ENCODE peak calls at places on chromosomes 7 and 10, in five cellular contexts. M is Caki2, F is A172, S is Daoy, U is mesothelial cell of epicardium. R is an unnamed sample.

GRCh38 chr7:151493083-151493482 is 26.6 kb downstream of the RHEB start:
- DNase-seq in M (no peak), F (no peak), S (no peak), U (no peak), R (no peak)

GRCh38 chr7:141039366-141039765 is 24.6 kb upstream of the MRPS33 start:
- DNase-seq in M (no peak), F (peak), S (peak), U (no peak), R (no peak)

GRCh38 chr10:63798599-63799498 is 277.6 kb downstream of the REEP3 start:
- DNase-seq in M (peak), F (peak), S (peak), U (no peak), R (no peak)

GRCh38 chr7:137760111-137760510 is 86.7 kb downstream of the DGKI start:
- DNase-seq in M (no peak), F (no peak), S (no peak), U (no peak), R (no peak)

GRCh38 chr7:140230862-140231778 is 54.3 kb upstream of the KDM7A start:
- DNase-seq in M (peak), F (no peak), S (peak), U (no peak), R (peak)

GRCh38 chr7:91288208-91288824 is 24.1 kb downstream of the FZD1 start:
- DNase-seq in M (no peak), F (peak), S (peak), U (no peak), R (peak)

GRCh38 chr10:88557659-88558058 is 25.5 kb downstream of the RNLS start:
- DNase-seq in M (no peak), F (peak), S (peak), U (no peak), R (no peak)

GRCh38 chr7:317643-318405 is 27.9 kb downstream of the FOXL3 start:
- DNase-seq in M (no peak), F (no peak), S (no peak), U (no peak), R (no peak)

GRCh38 chr10:110650265-110650668 is 6.1 kb downstream of the RBM20 start:
- DNase-seq in M (no peak), F (no peak), S (no peak), U (no peak), R (no peak)

GRCh38 chr10:25425776-25426175 is 251.0 kb downstream of the GPR158 start:
- DNase-seq in M (no peak), F (no peak), S (no peak), U (no peak), R (no peak)

GRCh38 chr10:108970016-108970415 is 953.3 kb downstream of the XPNPEP1 start:
- DNase-seq in M (peak), F (peak), S (no peak), U (peak), R (peak)

GRCh38 chr7:56062382-56062781 is 1.7 kb upstream of the SUMF2 start:
- DNase-seq in M (peak), F (peak), S (peak), U (no peak), R (no peak)

GRCh38 chr10:58319599-58319998 is 15.2 kb upstream of the UBE2D1 start:
- DNase-seq in M (no peak), F (no peak), S (no peak), U (no peak), R (no peak)

GRCh38 chr10:69577268-69578232 is 4.3 kb upstream of the NEUROG3 start:
- DNase-seq in M (no peak), F (no peak), S (no peak), U (no peak), R (no peak)

GRCh38 chr7:31782411-31782991 is 95.5 kb downstream of the PPP1R17 start:
- DNase-seq in M (peak), F (peak), S (peak), U (no peak), R (no peak)

GRCh38 chr10:32104622-32105509 is 48.6 kb upstream of the KIF5B start:
- DNase-seq in M (no peak), F (peak), S (no peak), U (no peak), R (no peak)

GRCh38 chr10:62594093-62594520 is 210.4 kb upstream of the ADO start:
- DNase-seq in M (peak), F (peak), S (peak), U (no peak), R (peak)

GRCh38 chr10:50536617-50537252 is 87.0 kb downstream of the SGMS1 start:
- DNase-seq in M (no peak), F (no peak), S (no peak), U (no peak), R (no peak)

GRCh38 chr7:74225400-74225799 is 15.6 kb downstream of the LAT2 start:
- DNase-seq in M (no peak), F (no peak), S (no peak), U (no peak), R (no peak)

GRCh38 chr7:130296221-130296951 is 3.4 kb downstream of the CPA4 start:
- DNase-seq in M (no peak), F (no peak), S (no peak), U (no peak), R (no peak)

GRCh38 chr7:106793015-106793651 is 71.9 kb upstream of the PIK3CG start:
- DNase-seq in M (peak), F (peak), S (peak), U (no peak), R (no peak)

GRCh38 chr7:25891591-25891990 is 260.4 kb upstream of the NFE2L3 start:
- DNase-seq in M (no peak), F (no peak), S (no peak), U (no peak), R (peak)